ENCODE peak calls at places on chromosomes 1 and 21, in four cellular contexts. One of them, this sample, is unnamed.
A peak's percentile ranks its signal among the peaks of the same experiment; 100 is the strongest.

GRCh38 chr1:24154215-24154614 is 11.3 kb upstream of the IL22RA1 start:
- DNase-seq in CD8-positive, alpha-beta memory T cell: no peak
- DNase-seq in AG04450: no peak
- DNase-seq in colonic mucosa: no peak
- DNase-seq in this sample: no peak

GRCh38 chr1:167697667-167698141 is 24.1 kb upstream of the MPZL1 start:
- DNase-seq in colonic mucosa: no peak
- DNase-seq in CD8-positive, alpha-beta memory T cell: no peak
- DNase-seq in AG04450: no peak
- DNase-seq in this sample: no peak

GRCh38 chr21:15060776-15061175 is 4.0 kb downstream of the NRIP1 start:
- DNase-seq in colonic mucosa: no peak
- DNase-seq in AG04450: no peak
- DNase-seq in CD8-positive, alpha-beta memory T cell: no peak
- DNase-seq in this sample: no peak

GRCh38 chr21:42737969-42738590 is 84.7 kb downstream of the PDE9A start:
- DNase-seq in CD8-positive, alpha-beta memory T cell: no peak
- DNase-seq in AG04450: no peak
- DNase-seq in colonic mucosa: peak; percentile 84
- DNase-seq in this sample: no peak

GRCh38 chr1:182700351-182700709 is 15.9 kb upstream of the RGS8 start:
- DNase-seq in CD8-positive, alpha-beta memory T cell: no peak
- DNase-seq in colonic mucosa: no peak
- DNase-seq in AG04450: no peak
- DNase-seq in this sample: no peak

GRCh38 chr1:15501208-15502032 is 22.6 kb downstream of the CASP9 start:
- DNase-seq in AG04450: no peak
- DNase-seq in CD8-positive, alpha-beta memory T cell: peak; percentile 16
- DNase-seq in colonic mucosa: peak; percentile 66
- DNase-seq in this sample: no peak

GRCh38 chr1:231986631-231987291 is 360.2 kb downstream of the DISC1 start:
- DNase-seq in CD8-positive, alpha-beta memory T cell: no peak
- DNase-seq in colonic mucosa: no peak
- DNase-seq in AG04450: no peak
- DNase-seq in this sample: no peak

GRCh38 chr1:19203440-19203839 is 6.6 kb downstream of the UBR4 start:
- DNase-seq in colonic mucosa: no peak
- DNase-seq in AG04450: no peak
- DNase-seq in CD8-positive, alpha-beta memory T cell: no peak
- DNase-seq in this sample: no peak

GRCh38 chr1:8661185-8662110 is 156.0 kb downstream of the RERE start:
- DNase-seq in colonic mucosa: peak; percentile 35
- DNase-seq in AG04450: peak; percentile 52
- DNase-seq in CD8-positive, alpha-beta memory T cell: no peak
- DNase-seq in this sample: no peak

GRCh38 chr1:116334868-116335649 is 38.0 kb upstream of the ATP1A1 start:
- DNase-seq in CD8-positive, alpha-beta memory T cell: no peak
- DNase-seq in AG04450: no peak
- DNase-seq in colonic mucosa: no peak
- DNase-seq in this sample: no peak

GRCh38 chr1:109248444-109248796 is 919 bp upstream of the CELSR2 start:
- DNase-seq in AG04450: no peak
- DNase-seq in CD8-positive, alpha-beta memory T cell: no peak
- DNase-seq in colonic mucosa: no peak
- DNase-seq in this sample: no peak

GRCh38 chr1:183310753-183311465 is 107.3 kb downstream of the NMNAT2 start:
- DNase-seq in CD8-positive, alpha-beta memory T cell: no peak
- DNase-seq in colonic mucosa: no peak
- DNase-seq in AG04450: no peak
- DNase-seq in this sample: no peak

GRCh38 chr1:112505878-112506277 is 2.9 kb upstream of the WNT2B start:
- DNase-seq in AG04450: no peak
- DNase-seq in CD8-positive, alpha-beta memory T cell: no peak
- DNase-seq in colonic mucosa: no peak
- DNase-seq in this sample: no peak

GRCh38 chr21:43188712-43189151 is 19.9 kb downstream of the CRYAA start:
- DNase-seq in CD8-positive, alpha-beta memory T cell: no peak
- DNase-seq in colonic mucosa: peak; percentile 12
- DNase-seq in AG04450: no peak
- DNase-seq in this sample: no peak

GRCh38 chr1:154869351-154870116 is 547 bp downstream of the KCNN3 start:
- DNase-seq in AG04450: no peak
- DNase-seq in CD8-positive, alpha-beta memory T cell: no peak
- DNase-seq in colonic mucosa: peak; percentile 43
- DNase-seq in this sample: no peak

GRCh38 chr1:161285519-161285918 is 24.2 kb downstream of the MPZ start:
- DNase-seq in CD8-positive, alpha-beta memory T cell: no peak
- DNase-seq in AG04450: no peak
- DNase-seq in colonic mucosa: no peak
- DNase-seq in this sample: no peak

GRCh38 chr1:45787905-45788304 is 15.5 kb upstream of the MAST2 start:
- DNase-seq in colonic mucosa: no peak
- DNase-seq in CD8-positive, alpha-beta memory T cell: no peak
- DNase-seq in AG04450: no peak
- DNase-seq in this sample: no peak

GRCh38 chr1:21045351-21045750 is 131.3 kb downstream of the EIF4G3 start:
- DNase-seq in colonic mucosa: no peak
- DNase-seq in AG04450: no peak
- DNase-seq in CD8-positive, alpha-beta memory T cell: no peak
- DNase-seq in this sample: no peak

GRCh38 chr1:53087332-53088285 is 25.6 kb downstream of the PODN start:
- DNase-seq in colonic mucosa: no peak
- DNase-seq in AG04450: no peak
- DNase-seq in CD8-positive, alpha-beta memory T cell: no peak
- DNase-seq in this sample: no peak

This sample was measured in non-pigmented ciliary epithelial cell.